ENCODE peak calls at places on chromosome X, in four cellular contexts. One of them, this sample, is unnamed.

GRCh38 chrX:153948002-153948466 is 3.6 kb upstream of the RENBP start:
- DNase-seq in SJSA1: no peak
- DNase-seq in AG04450: no peak
- DNase-seq in fibroblast of lung: no peak
- DNase-seq in this sample: no peak

GRCh38 chrX:2782778-2783177 is 30.9 kb downstream of the XG start:
- DNase-seq in SJSA1: no peak
- DNase-seq in AG04450: no peak
- DNase-seq in fibroblast of lung: no peak
- DNase-seq in this sample: no peak

GRCh38 chrX:131067846-131068745 is 9.9 kb downstream of the ARHGAP36 start:
- DNase-seq in AG04450: no peak
- DNase-seq in fibroblast of lung: no peak
- DNase-seq in SJSA1: no peak
- DNase-seq in this sample: no peak

GRCh38 chrX:54842638-54843037 is 35.1 kb downstream of the MAGED2 start:
- DNase-seq in fibroblast of lung: no peak
- DNase-seq in SJSA1: no peak
- DNase-seq in AG04450: no peak
- DNase-seq in this sample: no peak

GRCh38 chrX:2500091-2500680 is 590 bp downstream of the DHRSX start:
- DNase-seq in AG04450: no peak
- DNase-seq in fibroblast of lung: peak
- DNase-seq in SJSA1: peak
- DNase-seq in this sample: peak

GRCh38 chrX:39653656-39654055 is 444.1 kb downstream of the BCOR start:
- DNase-seq in AG04450: no peak
- DNase-seq in SJSA1: no peak
- DNase-seq in fibroblast of lung: no peak
- DNase-seq in this sample: no peak

GRCh38 chrX:149013081-149013480 is 492.0 kb downstream of the IDS start:
- DNase-seq in AG04450: no peak
- DNase-seq in fibroblast of lung: no peak
- DNase-seq in SJSA1: no peak
- DNase-seq in this sample: no peak

GRCh38 chrX:1196436-1196835 is 16.0 kb downstream of the CRLF2 start:
- DNase-seq in fibroblast of lung: no peak
- DNase-seq in SJSA1: peak
- DNase-seq in AG04450: no peak
- DNase-seq in this sample: peak

GRCh38 chrX:105894721-105895120 is 72.4 kb downstream of the NRK start:
- DNase-seq in fibroblast of lung: peak
- DNase-seq in AG04450: no peak
- DNase-seq in SJSA1: no peak
- DNase-seq in this sample: no peak

GRCh38 chrX:117973175-117974075 is 143.2 kb downstream of the KLHL13 start:
- DNase-seq in fibroblast of lung: no peak
- DNase-seq in SJSA1: no peak
- DNase-seq in AG04450: no peak
- DNase-seq in this sample: no peak

GRCh38 chrX:91311969-91312368 is 122.7 kb upstream of the PABPC5 start:
- DNase-seq in AG04450: no peak
- DNase-seq in SJSA1: no peak
- DNase-seq in fibroblast of lung: no peak
- DNase-seq in this sample: no peak

GRCh38 chrX:109635151-109635550 is 10.2 kb upstream of the KCNE5 start:
- DNase-seq in AG04450: no peak
- DNase-seq in SJSA1: no peak
- DNase-seq in fibroblast of lung: peak
- DNase-seq in this sample: no peak

GRCh38 chrX:113274801-113275200 is 434.2 kb upstream of the AMOT start:
- DNase-seq in fibroblast of lung: no peak
- DNase-seq in SJSA1: no peak
- DNase-seq in AG04450: no peak
- DNase-seq in this sample: no peak

GRCh38 chrX:275967-276587 is 5.1 kb upstream of the PLCXD1 start:
- DNase-seq in AG04450: no peak
- DNase-seq in fibroblast of lung: peak
- DNase-seq in SJSA1: peak
- DNase-seq in this sample: peak

GRCh38 chrX:123736333-123736921 is 3.6 kb upstream of the THOC2 start:
- DNase-seq in fibroblast of lung: peak
- DNase-seq in SJSA1: no peak
- DNase-seq in AG04450: peak
- DNase-seq in this sample: no peak

GRCh38 chrX:5965406-5965805 is 263.3 kb downstream of the NLGN4X start:
- DNase-seq in AG04450: no peak
- DNase-seq in SJSA1: no peak
- DNase-seq in fibroblast of lung: no peak
- DNase-seq in this sample: no peak

GRCh38 chrX:120464409-120464808 is 4.7 kb downstream of the LAMP2 start:
- DNase-seq in SJSA1: no peak
- DNase-seq in AG04450: no peak
- DNase-seq in fibroblast of lung: no peak
- DNase-seq in this sample: no peak

GRCh38 chrX:2654436-2655340 is 36.4 kb upstream of the CD99 start:
- DNase-seq in SJSA1: no peak
- DNase-seq in fibroblast of lung: no peak
- DNase-seq in AG04450: no peak
- DNase-seq in this sample: no peak

GRCh38 chrX:149512225-149512885 is 7.2 kb upstream of the IDS start:
- DNase-seq in AG04450: no peak
- DNase-seq in SJSA1: peak
- DNase-seq in fibroblast of lung: peak
- DNase-seq in this sample: peak

GRCh38 chrX:145727476-145727875 is 90.2 kb upstream of the SLITRK2 start:
- DNase-seq in SJSA1: no peak
- DNase-seq in AG04450: no peak
- DNase-seq in fibroblast of lung: peak
- DNase-seq in this sample: no peak

GRCh38 chrX:119477812-119478232 is 9.6 kb downstream of the SLC25A5 start:
- DNase-seq in fibroblast of lung: peak
- DNase-seq in AG04450: no peak
- DNase-seq in SJSA1: no peak
- DNase-seq in this sample: no peak

DNA sequence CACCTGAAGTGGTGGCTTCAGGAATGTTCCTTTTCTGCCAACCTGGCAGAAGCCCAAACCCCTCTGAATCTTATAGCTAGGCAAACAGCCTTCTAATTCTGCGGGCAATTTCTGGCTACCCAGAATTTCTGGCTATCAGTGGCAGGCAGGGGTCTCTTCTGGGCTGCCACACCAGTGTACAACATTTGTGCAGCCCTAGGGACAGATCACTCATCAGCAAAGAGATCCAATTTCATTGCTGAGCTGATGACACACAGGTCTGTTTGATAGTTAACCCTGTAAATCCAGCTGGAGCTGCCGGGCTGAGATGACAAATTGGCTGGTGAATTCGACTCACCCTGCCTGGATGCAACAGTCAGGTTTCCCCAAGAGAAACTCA is 2.4 kb downstream of the MID1 start:
- DNase-seq in AG04450: no peak
- DNase-seq in fibroblast of lung: no peak
- DNase-seq in SJSA1: no peak
- DNase-seq in this sample: no peak
- H3K4me3 ChIP-seq in AG04450: peak
- H3K4me3 ChIP-seq in fibroblast of lung: peak
- H3K4me3 ChIP-seq in SJSA1: peak
- H3K4me3 ChIP-seq in this sample: peak

GRCh38 chrX:21940356-21940829 is at the start of gene SMS:
- DNase-seq in AG04450: peak
- DNase-seq in SJSA1: peak
- DNase-seq in fibroblast of lung: peak
- DNase-seq in this sample: peak

GRCh38 chrX:21946925-21947641 is 6.6 kb downstream of the SMS start:
- DNase-seq in SJSA1: peak
- DNase-seq in fibroblast of lung: no peak
- DNase-seq in AG04450: no peak
- DNase-seq in this sample: no peak

GRCh38 chrX:21943460-21944135 is 3.1 kb downstream of the SMS start:
- DNase-seq in SJSA1: peak
- DNase-seq in AG04450: peak
- DNase-seq in fibroblast of lung: peak
- DNase-seq in this sample: no peak

GRCh38 chrX:21947671-21948070 is 7.2 kb downstream of the SMS start:
- DNase-seq in AG04450: no peak
- DNase-seq in fibroblast of lung: no peak
- DNase-seq in SJSA1: no peak
- DNase-seq in this sample: no peak

GRCh38 chrX:21944136-21944615 is 3.7 kb downstream of the SMS start:
- DNase-seq in AG04450: no peak
- DNase-seq in fibroblast of lung: no peak
- DNase-seq in SJSA1: peak
- DNase-seq in this sample: no peak
- H3K27ac ChIP-seq in AG04450: peak
- H3K27ac ChIP-seq in fibroblast of lung: peak
- H3K27ac ChIP-seq in SJSA1: peak
- H3K27ac ChIP-seq in this sample: no peak

GRCh38 chrX:71366674-71367256 is 608 bp downstream of the TAF1 start:
- DNase-seq in fibroblast of lung: peak
- DNase-seq in AG04450: no peak
- DNase-seq in SJSA1: peak
- DNase-seq in this sample: peak

GRCh38 chrX:71367396-71367795 is 1.2 kb downstream of the TAF1 start:
- DNase-seq in AG04450: no peak
- DNase-seq in fibroblast of lung: no peak
- DNase-seq in SJSA1: no peak
- DNase-seq in this sample: no peak

GRCh38 chrX:71364221-71364620 is 1.9 kb upstream of the TAF1 start:
- DNase-seq in SJSA1: no peak
- DNase-seq in AG04450: no peak
- DNase-seq in fibroblast of lung: no peak
- DNase-seq in this sample: no peak

GRCh38 chrX:71365876-71366673 is at the start of gene TAF1:
- DNase-seq in SJSA1: peak
- DNase-seq in AG04450: peak
- DNase-seq in fibroblast of lung: peak
- DNase-seq in this sample: peak

DNA sequence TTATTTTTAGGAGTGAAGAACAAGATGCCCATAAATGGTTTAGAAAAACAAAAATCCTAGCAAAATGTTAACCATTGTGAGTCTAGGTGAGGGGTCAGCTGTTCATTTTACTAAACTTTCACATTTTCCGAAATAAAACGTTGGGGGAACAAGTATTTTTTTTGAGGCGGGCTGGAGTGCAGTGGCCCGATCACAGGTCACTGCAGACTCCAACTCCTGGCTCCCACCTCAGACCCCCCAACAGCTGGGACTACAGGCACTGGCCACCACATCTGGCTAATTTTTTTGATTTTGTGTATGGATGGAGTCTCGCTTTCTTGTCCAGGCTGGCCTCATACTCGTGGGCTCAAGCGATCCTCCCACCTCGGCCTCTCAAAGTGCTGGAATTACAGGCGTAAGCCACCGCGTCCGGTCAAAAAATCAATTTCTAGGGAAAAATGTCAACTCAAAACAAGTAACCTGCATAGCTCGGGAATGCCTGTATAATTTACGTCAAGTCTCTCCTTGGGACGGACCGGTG is 741 bp upstream of the TAF1 start:
- DNase-seq in fibroblast of lung: peak
- DNase-seq in AG04450: no peak
- DNase-seq in SJSA1: no peak
- DNase-seq in this sample: no peak
- H3K4me3 ChIP-seq in fibroblast of lung: peak
- H3K4me3 ChIP-seq in AG04450: peak
- H3K4me3 ChIP-seq in SJSA1: peak
- H3K4me3 ChIP-seq in this sample: peak

GRCh38 chrX:41406211-41406610 is 40.9 kb upstream of the NYX start:
- DNase-seq in SJSA1: no peak
- DNase-seq in AG04450: no peak
- DNase-seq in fibroblast of lung: no peak
- DNase-seq in this sample: no peak
- H3K27ac ChIP-seq in SJSA1: no peak
- H3K27ac ChIP-seq in AG04450: no peak
- H3K27ac ChIP-seq in fibroblast of lung: no peak
- H3K27ac ChIP-seq in this sample: no peak

GRCh38 chrX:19842542-19842941 is 44.9 kb downstream of the SH3KBP1 start:
- DNase-seq in fibroblast of lung: no peak
- DNase-seq in AG04450: no peak
- DNase-seq in SJSA1: no peak
- DNase-seq in this sample: no peak

GRCh38 chrX:19836337-19836736 is 51.1 kb downstream of the SH3KBP1 start:
- DNase-seq in SJSA1: peak
- DNase-seq in AG04450: no peak
- DNase-seq in fibroblast of lung: no peak
- DNase-seq in this sample: no peak

GRCh38 chrX:19839770-19840254 is 47.6 kb downstream of the SH3KBP1 start:
- DNase-seq in AG04450: no peak
- DNase-seq in fibroblast of lung: no peak
- DNase-seq in SJSA1: no peak
- DNase-seq in this sample: no peak

GRCh38 chrX:19840899-19841648 is 46.3 kb downstream of the SH3KBP1 start:
- DNase-seq in fibroblast of lung: no peak
- DNase-seq in SJSA1: no peak
- DNase-seq in AG04450: no peak
- DNase-seq in this sample: no peak
- H3K4me3 ChIP-seq in fibroblast of lung: no peak
- H3K4me3 ChIP-seq in SJSA1: no peak
- H3K4me3 ChIP-seq in AG04450: no peak
- H3K4me3 ChIP-seq in this sample: no peak